ENCODE peak calls at places on chromosomes 12 and 14, in four cellular contexts. H is mesenchymal stem cell, N is neuronal stem cell, J is H9. Z is an unnamed sample.

GRCh38 chr12:100348657-100349454 is 8.0 kb upstream of the SLC17A8 start:
- DNase-seq in H (peak), J (no peak), N (peak), Z (peak)

GRCh38 chr12:47102845-47103666 is 23.3 kb upstream of the AMIGO2 start:
- DNase-seq in H (peak), N (no peak), J (no peak), Z (peak)

GRCh38 chr14:99246536-99247083 is 25.4 kb downstream of the BCL11B start:
- DNase-seq in J (peak), N (no peak), H (no peak), Z (no peak)

GRCh38 chr12:113591480-113591971 is 119.9 kb upstream of the LHX5 start:
- DNase-seq in H (no peak), J (peak), N (no peak), Z (no peak)

GRCh38 chr12:79370021-79370420 is 320.7 kb downstream of the PAWR start:
- DNase-seq in J (no peak), N (no peak), H (peak), Z (no peak)

GRCh38 chr12:107296681-107297086 is 203.3 kb upstream of the CRY1 start:
- DNase-seq in N (no peak), J (no peak), H (no peak), Z (no peak)

GRCh38 chr14:104876251-104876699 is 11.2 kb downstream of the CEP170B start:
- DNase-seq in N (no peak), J (peak), H (peak), Z (peak)

GRCh38 chr12:58204086-58204485 is 262.7 kb downstream of the ATP23 start:
- DNase-seq in H (peak), N (no peak), J (no peak), Z (peak)

GRCh38 chr14:71620401-71620800 is 311.8 kb upstream of the RGS6 start:
- DNase-seq in N (no peak), J (no peak), H (peak), Z (peak)

GRCh38 chr12:54026640-54027441 is 1.4 kb upstream of the HOXC6 start:
- DNase-seq in N (no peak), J (no peak), H (peak), Z (no peak)

GRCh38 chr12:94954029-94954685 is 49.3 kb downstream of the NDUFA12 start:
- DNase-seq in J (no peak), H (peak), N (no peak), Z (peak)

GRCh38 chr12:78970041-78970440 is 105.5 kb downstream of the SYT1 start:
- DNase-seq in J (no peak), H (no peak), N (no peak), Z (peak)

GRCh38 chr14:97033556-97034081 is 236.4 kb downstream of the VRK1 start:
- DNase-seq in J (peak), H (no peak), N (no peak), Z (no peak)

GRCh38 chr14:34502826-34503225 is 36.7 kb downstream of the EAPP start:
- DNase-seq in J (no peak), H (no peak), N (no peak), Z (peak)

GRCh38 chr12:116609715-116610114 is 50.5 kb downstream of the MAP1LC3B2 start:
- DNase-seq in H (no peak), J (peak), N (no peak), Z (no peak)
- H3K14ac ChIP-seq in H (no peak), J (no peak), N (no peak), Z (no peak)

GRCh38 chr14:74571901-74572828 is 39.9 kb downstream of the LTBP2 start:
- DNase-seq in N (no peak), H (peak), J (no peak), Z (peak)
- H3K14ac ChIP-seq in N (no peak), H (no peak), J (no peak), Z (peak)

DNA sequence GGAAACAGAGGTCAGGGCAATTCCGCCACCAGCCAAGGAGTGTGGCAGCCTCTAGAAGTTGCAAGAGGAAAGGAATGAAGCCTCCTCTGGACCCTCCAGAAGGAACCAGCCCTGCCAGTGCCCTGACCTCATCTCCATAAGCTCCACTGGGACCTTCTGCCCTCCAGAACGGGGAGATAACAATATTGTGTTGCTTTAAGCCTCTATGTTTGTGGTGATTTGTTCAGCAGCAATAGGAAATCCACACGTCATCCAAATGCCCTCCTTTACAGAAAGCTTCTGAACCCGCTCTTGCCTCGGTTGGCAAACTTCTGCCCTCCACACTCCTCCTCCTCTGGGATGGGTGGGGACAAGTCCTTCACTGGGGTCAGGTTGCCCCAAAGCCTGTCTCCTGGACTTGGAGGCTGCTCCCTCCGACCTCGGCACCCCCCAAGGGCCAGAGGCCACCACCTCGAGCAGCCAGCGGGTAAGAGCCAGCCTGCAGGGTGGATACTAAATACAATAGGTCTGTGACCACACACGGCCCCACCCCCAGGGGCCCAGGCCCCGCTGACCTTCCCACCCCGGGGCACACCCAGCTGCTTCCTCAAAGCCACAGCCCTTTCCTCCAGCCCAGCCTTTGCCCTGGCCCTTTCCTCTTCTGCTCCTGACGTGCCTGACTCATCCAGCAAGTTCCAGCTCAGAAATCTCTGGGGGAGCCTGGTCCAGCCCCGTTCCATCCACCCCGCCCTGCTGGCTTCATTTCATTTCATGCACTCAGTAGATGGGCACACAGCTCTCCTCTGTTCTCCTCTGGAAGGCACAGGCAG is 58.7 kb upstream of the NCOR2 start:
- DNase-seq in J (no peak), N (no peak), H (peak), Z (peak)
- H3K14ac ChIP-seq in J (no peak), N (peak), H (peak), Z (peak)

GRCh38 chr14:32510815-32511214 is 181.7 kb downstream of the AKAP6 start:
- DNase-seq in N (no peak), H (no peak), J (no peak), Z (no peak)

GRCh38 chr14:32512348-32512747 is 183.2 kb downstream of the AKAP6 start:
- DNase-seq in H (no peak), J (no peak), N (no peak), Z (no peak)

GRCh38 chr14:32508281-32508680 is 179.2 kb downstream of the AKAP6 start:
- DNase-seq in H (no peak), N (no peak), J (no peak), Z (peak)

GRCh38 chr14:32507029-32507984 is 178.2 kb downstream of the AKAP6 start:
- DNase-seq in H (peak), N (no peak), J (no peak), Z (peak)

GRCh38 chr14:32509632-32510187 is 180.6 kb downstream of the AKAP6 start:
- DNase-seq in J (no peak), N (no peak), H (peak), Z (peak)
- H3K14ac ChIP-seq in J (no peak), N (no peak), H (no peak), Z (peak)

GRCh38 chr12:56258068-56258819 is at the start of gene ANKRD52:
- DNase-seq in J (peak), N (peak), H (peak), Z (peak)

GRCh38 chr12:56258820-56259183 is 618 bp upstream of the ANKRD52 start:
- DNase-seq in N (peak), J (no peak), H (no peak), Z (no peak)

GRCh38 chr12:56256326-56256960 is 1.7 kb downstream of the ANKRD52 start:
- DNase-seq in N (no peak), J (peak), H (peak), Z (peak)

GRCh38 chr12:56257071-56257470 is 1.1 kb downstream of the ANKRD52 start:
- DNase-seq in H (no peak), J (no peak), N (no peak), Z (no peak)

DNA sequence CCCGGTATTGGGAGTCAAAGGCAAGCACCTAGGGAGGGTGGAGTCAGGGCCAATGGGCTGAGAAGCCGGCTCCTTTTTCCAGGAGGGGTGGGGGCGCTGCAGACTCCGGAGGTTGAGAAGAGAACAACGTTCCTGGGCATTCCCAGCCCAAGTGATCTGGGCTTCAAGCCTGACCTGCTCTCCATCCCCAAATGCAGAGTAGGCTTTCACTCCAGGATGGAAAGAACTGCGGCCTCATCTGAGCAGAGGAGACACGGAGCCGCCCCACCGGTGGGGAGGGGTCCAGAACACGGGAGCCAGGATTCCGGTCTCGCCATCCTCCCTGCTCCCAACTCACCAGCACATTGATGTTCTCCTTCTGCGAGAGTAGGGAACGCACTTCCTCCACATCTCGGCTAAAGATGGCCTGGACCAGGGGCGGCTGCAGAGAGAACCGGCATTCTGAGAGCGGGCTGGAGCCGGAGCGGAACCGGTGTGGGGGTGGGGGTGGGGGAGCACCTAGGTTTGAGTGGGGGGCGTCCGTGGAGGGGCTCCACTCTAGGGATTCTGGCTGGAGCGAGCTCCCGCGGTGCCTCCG is 605 bp downstream of the ANKRD52 start:
- DNase-seq in N (peak), H (peak), J (peak), Z (peak)
- H3K14ac ChIP-seq in N (peak), H (no peak), J (peak), Z (peak)

GRCh38 chr12:2268478-2269286 is 215.9 kb downstream of the CACNA1C start:
- DNase-seq in H (peak), J (no peak), N (no peak), Z (peak)
- H3K14ac ChIP-seq in H (no peak), J (no peak), N (no peak), Z (peak)

DNA sequence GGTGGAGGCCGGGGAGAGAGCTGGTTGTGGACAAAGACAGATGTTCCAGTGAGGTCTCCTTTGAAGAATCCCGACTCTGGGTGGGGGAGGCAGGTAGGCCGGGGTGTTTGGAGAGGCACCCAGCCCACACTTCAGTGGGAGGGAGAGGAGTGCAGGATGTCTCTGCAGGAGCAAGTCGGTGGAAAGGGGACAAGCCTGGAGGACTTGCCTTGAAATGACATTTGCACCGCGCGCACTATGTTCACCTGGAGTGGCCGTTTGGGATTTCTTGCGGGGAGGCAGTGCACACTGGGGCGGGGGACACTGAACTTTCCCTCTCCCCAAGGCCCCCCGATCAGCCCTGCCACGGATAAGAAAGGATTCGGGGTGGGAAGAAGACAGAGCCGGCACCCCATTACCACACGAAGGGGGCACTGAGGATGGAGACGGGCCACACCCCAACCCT is 1.0 kb downstream of the PITPNM2 start:
- DNase-seq in N (no peak), H (no peak), J (no peak), Z (no peak)
- H3K14ac ChIP-seq in N (peak), H (no peak), J (no peak), Z (peak)

GRCh38 chr14:31420319-31421081 is at the start of gene HEATR5A:
- DNase-seq in J (peak), N (peak), H (peak), Z (peak)
- H3K14ac ChIP-seq in J (peak), N (no peak), H (no peak), Z (peak)

DNA sequence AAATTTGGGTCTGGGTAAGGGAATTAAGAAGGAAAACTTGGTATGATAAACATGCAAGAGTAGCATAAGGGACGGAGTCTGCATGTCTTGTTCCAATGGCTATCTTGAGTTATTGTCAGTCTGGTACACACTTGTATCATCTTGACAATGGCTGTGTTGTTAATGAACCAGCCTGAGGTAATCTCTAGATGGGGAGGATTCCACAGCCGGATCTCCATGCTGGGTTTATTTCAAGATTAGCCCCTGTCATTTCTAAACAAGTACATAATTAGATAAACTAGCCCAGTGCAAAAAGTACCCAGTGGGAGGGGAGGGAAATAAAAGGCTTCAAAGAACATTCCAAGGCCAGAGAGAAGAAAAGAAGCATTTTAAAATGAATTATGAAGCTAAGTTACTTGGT is 16.5 kb upstream of the CMAS start:
- DNase-seq in H (no peak), N (no peak), J (no peak), Z (no peak)
- H3K14ac ChIP-seq in H (no peak), N (no peak), J (no peak), Z (no peak)

DNA sequence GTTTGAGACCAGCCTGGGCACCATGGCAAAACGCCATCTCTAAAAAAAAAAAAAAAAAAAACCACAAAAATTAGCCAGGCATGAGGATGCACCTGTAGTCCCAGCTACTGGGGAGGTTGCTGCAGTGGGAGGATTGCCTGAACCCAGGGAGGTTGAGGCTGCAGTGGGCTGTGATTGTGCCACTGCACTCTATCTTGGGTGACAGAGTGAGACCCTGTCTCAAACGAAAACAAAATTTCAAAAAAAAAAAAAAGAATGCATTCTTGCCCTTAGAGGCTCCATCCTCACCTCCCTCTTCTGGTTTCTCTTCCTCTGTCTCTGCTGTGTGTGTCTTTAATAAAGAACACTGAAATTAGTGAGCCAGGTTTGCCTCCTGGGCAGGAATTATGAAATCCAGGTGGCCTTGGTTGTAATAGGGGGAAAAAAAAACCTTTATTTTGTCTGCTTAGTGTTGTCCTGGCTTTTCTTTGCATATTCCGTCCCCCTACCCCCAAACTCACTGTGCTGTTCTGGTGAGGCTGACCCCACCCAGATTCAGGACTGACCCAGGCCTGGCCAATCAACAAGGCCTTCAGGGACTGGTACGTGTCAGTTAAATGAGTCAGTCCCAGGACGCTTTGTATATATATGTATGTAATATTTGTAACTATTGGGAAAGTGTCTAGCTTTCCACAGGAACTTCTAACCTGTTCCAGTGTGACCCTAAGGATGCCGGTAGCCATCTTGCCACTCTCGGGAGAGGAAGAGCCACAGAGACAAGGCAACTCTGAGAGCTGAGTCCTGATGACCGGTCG is 107.6 kb downstream of the VCPKMT start:
- DNase-seq in N (no peak), H (peak), J (no peak), Z (peak)
- H3K14ac ChIP-seq in N (no peak), H (no peak), J (no peak), Z (peak)